ENCODE peak calls at places on chromosome X, in seven cellular contexts. Q, C, M, N, K, Z and O are unnamed samples.

GRCh38 chrX:84469226-84469625 is 33.0 kb downstream of the HDX start:
- DNase-seq in Q (no peak), C (no peak), M (no peak), N (no peak), K (no peak), Z (no peak), O (no peak)

GRCh38 chrX:40102393-40103381 is 4.9 kb upstream of the BCOR start:
- DNase-seq in Q (no peak), C (no peak), M (no peak), N (no peak), K (no peak), Z (no peak), O (peak; percentile 72)

GRCh38 chrX:132652871-132653270 is 164.0 kb upstream of the MBNL3 start:
- DNase-seq in Q (no peak), C (no peak), M (no peak), N (no peak), K (no peak), Z (no peak), O (no peak)

GRCh38 chrX:131633285-131633917 is 89.5 kb downstream of the OR13H1 start:
- DNase-seq in Q (peak; percentile 14), C (peak; percentile 40), M (peak; percentile 58), N (peak; percentile 65), K (no peak), Z (peak; percentile 29), O (peak; percentile 51)

GRCh38 chrX:80817002-80817401 is 7.3 kb upstream of the BRWD3 start:
- DNase-seq in Q (no peak), C (no peak), M (no peak), N (no peak), K (no peak), Z (no peak), O (no peak)

GRCh38 chrX:55907968-55908607 is 190.5 kb downstream of the RRAGB start:
- DNase-seq in Q (peak; percentile 31), C (peak; percentile 40), M (peak; percentile 58), N (peak; percentile 4), K (peak; percentile 68), Z (peak; percentile 49), O (peak; percentile 73)

GRCh38 chrX:19658030-19658429 is 142.7 kb upstream of the MAP3K15 start:
- DNase-seq in Q (no peak), C (no peak), M (no peak), N (no peak), K (no peak), Z (no peak), O (no peak)

GRCh38 chrX:103407776-103408175 is 31.4 kb downstream of the BEX3 start:
- DNase-seq in Q (no peak), C (no peak), M (no peak), N (no peak), K (no peak), Z (no peak), O (no peak)

GRCh38 chrX:13177921-13178320 is 133.5 kb upstream of the FAM9C start:
- DNase-seq in Q (no peak), C (no peak), M (no peak), N (no peak), K (no peak), Z (no peak), O (no peak)

GRCh38 chrX:39688576-39689373 is 409.0 kb downstream of the BCOR start:
- DNase-seq in Q (no peak), C (peak; percentile 66), M (peak; percentile 75), N (peak; percentile 24), K (peak; percentile 77), Z (peak; percentile 22), O (peak; percentile 67)

GRCh38 chrX:8987672-8988250 is 46.2 kb downstream of the FAM9B start:
- DNase-seq in Q (no peak), C (no peak), M (no peak), N (no peak), K (no peak), Z (no peak), O (no peak)

GRCh38 chrX:129997081-129997480 is 14.6 kb downstream of the BCORL1 start:
- DNase-seq in Q (no peak), C (no peak), M (no peak), N (no peak), K (no peak), Z (no peak), O (no peak)
- TF ChIP-seq CTCF in Q (no peak), C (no peak), M (no peak), N (no peak), K (no peak), Z (no peak), O (no peak)

GRCh38 chrX:136170109-136170800 is 22.9 kb downstream of the FHL1 start:
- DNase-seq in Q (no peak), C (peak; percentile 42), M (no peak), N (no peak), K (no peak), Z (no peak), O (peak; percentile 28)
- H3K4me3 ChIP-seq in Q (no peak overlapping the region), C (no peak overlapping the region), M (no peak overlapping the region), N (no peak overlapping the region), K (no peak overlapping the region), Z (no peak overlapping the region), O (no peak overlapping the region)

GRCh38 chrX:139932901-139933796 is at the start of gene ATP11C:
- DNase-seq in Q (peak; percentile 71), C (peak; percentile 85), M (peak; percentile 81), N (peak; percentile 89), K (peak; percentile 86), Z (peak; percentile 74), O (peak; percentile 77)
- TF ChIP-seq POLR2A in Q (no peak), C (peak; percentile 58), M (peak; percentile 63), N (peak; percentile 89), K (peak; percentile 79), Z (peak; percentile 66), O (no peak)

GRCh38 chrX:48631376-48632090 is 34.2 kb downstream of the WDR13 start:
- DNase-seq in Q (peak; percentile 77), C (peak; percentile 90), M (peak; percentile 75), N (peak; percentile 91), K (peak; percentile 55), Z (peak; percentile 69), O (peak; percentile 70)
- TF ChIP-seq CTCF in Q (peak; percentile 11), C (peak; percentile 74), M (peak; percentile 50), N (peak; percentile 65), K (peak; percentile 64), Z (peak; percentile 65), O (peak; percentile 47)

GRCh38 chrX:69505772-69506616 is 1.9 kb downstream of the NALF2 start:
- DNase-seq in Q (no peak), C (no peak), M (no peak), N (no peak), K (no peak), Z (no peak), O (peak; percentile 22)

GRCh38 chrX:69503835-69504625 is at the start of gene NALF2:
- DNase-seq in Q (peak; percentile 12), C (no peak), M (peak; percentile 58), N (peak; percentile 76), K (peak; percentile 57), Z (peak; percentile 33), O (peak; percentile 78)

GRCh38 chrX:69503228-69503834 is 795 bp upstream of the NALF2 start:
- DNase-seq in Q (no peak), C (no peak), M (no peak), N (peak; percentile 75), K (no peak), Z (peak; percentile 28), O (peak; percentile 79)

GRCh38 chrX:69506617-69507499 is 2.7 kb downstream of the NALF2 start:
- DNase-seq in Q (no peak), C (no peak), M (no peak), N (no peak), K (no peak), Z (no peak), O (no peak)

DNA sequence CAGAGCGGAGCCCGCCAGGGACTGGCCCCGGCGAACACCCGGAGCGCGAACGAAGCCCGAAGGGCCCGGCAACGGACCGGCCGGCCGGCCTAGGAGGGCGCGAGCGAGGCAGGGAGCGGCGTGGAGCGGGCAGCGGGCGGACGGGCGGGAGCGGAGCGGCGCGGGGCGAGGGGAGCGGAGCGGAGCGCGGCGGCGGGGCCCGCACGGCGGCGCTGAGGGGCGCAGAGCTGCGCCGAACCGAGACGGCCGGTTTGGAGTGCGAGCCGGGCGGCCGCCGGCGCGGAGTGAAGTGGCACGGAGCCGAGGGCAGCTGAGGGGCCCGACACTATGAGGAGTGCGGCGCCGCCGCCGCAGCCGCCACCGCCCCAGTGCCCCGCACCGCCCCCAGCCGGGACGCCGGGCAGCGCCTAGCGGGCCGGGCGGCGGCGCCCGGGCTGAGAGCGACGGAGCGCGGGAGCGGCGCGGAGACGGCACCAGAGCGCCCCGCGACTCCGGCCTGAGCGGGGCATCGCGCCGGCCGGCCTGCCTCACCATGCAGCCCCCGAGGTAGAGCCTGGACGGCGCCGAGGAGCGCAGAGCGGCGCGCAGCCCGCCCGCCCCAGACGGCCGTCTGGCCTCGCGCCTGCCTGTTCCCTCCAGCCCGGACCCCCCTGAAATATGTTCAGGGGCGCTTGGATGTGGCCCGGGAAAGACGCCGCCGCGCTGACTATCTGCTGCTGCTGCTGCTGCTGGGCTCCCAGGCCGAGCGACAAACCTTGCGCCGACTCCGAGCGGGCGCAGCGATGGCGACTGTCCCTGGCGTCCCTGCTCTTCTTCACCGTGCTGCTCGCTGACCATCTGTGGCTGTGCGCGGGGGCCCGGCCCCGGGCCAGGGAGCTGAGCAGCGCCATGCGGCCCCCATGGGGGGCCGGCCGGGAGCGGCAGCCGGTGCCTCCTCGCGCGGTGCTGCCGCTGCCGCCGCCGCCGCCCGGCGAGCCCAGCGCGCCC is 793 bp downstream of the NALF2 start:
- DNase-seq in Q (no peak), C (no peak), M (no peak), N (no peak), K (no peak), Z (no peak), O (peak; percentile 10)
- H3K4me3 ChIP-seq in Q (no peak overlapping the region), C (peak overlapping the region; percentile 36), M (peak overlapping the region; percentile 51), N (peak overlapping the region; percentile 81), K (no peak overlapping the region), Z (peak overlapping the region; percentile 35), O (peak overlapping the region; percentile 35)